ENCODE peak calls at places on chromosomes 11 and 22, in four cellular contexts. B, M, V and C are unnamed samples.

GRCh38 chr11:70191495-70192140 is 11.5 kb upstream of the FADD start:
- DNase-seq in B (no peak), M (no peak), V (peak), C (no peak)

GRCh38 chr11:70551323-70552166 is 153.2 kb downstream of the CTTN start:
- DNase-seq in B (no peak), M (no peak), V (no peak), C (no peak)

GRCh38 chr11:93852242-93852641 is 1.8 kb upstream of the VSTM5 start:
- DNase-seq in B (no peak), M (no peak), V (no peak), C (no peak)

GRCh38 chr11:108223449-108224149 is 732 bp downstream of the ATM start:
- DNase-seq in B (no peak), M (no peak), V (peak), C (peak)

GRCh38 chr11:73156686-73157085 is 14.6 kb upstream of the FCHSD2 start:
- DNase-seq in B (no peak), M (no peak), V (no peak), C (no peak)

GRCh38 chr11:58782066-58782465 is 50.3 kb upstream of the GLYAT start:
- DNase-seq in B (no peak), M (no peak), V (no peak), C (no peak)

GRCh38 chr22:41078975-41079374 is 13.4 kb upstream of the EP300 start:
- DNase-seq in B (no peak), M (no peak), V (no peak), C (no peak)

GRCh38 chr22:48960981-48961655 is 866.6 kb downstream of the BRD1 start:
- DNase-seq in B (no peak), M (no peak), V (no peak), C (no peak)

GRCh38 chr11:103420593-103420992 is 311.4 kb downstream of the DYNC2H1 start:
- DNase-seq in B (no peak), M (no peak), V (peak), C (no peak)

GRCh38 chr11:16015736-16016135 is 340.6 kb downstream of the SOX6 start:
- DNase-seq in B (no peak), M (no peak), V (no peak), C (no peak)

GRCh38 chr22:45424241-45424731 is 10.8 kb downstream of the RIBC2 start:
- DNase-seq in B (no peak), M (no peak), V (no peak), C (no peak)

GRCh38 chr11:38014405-38014804 is 1416.4 kb upstream of the RAG2 start:
- DNase-seq in B (no peak), M (no peak), V (peak), C (no peak)

DNA sequence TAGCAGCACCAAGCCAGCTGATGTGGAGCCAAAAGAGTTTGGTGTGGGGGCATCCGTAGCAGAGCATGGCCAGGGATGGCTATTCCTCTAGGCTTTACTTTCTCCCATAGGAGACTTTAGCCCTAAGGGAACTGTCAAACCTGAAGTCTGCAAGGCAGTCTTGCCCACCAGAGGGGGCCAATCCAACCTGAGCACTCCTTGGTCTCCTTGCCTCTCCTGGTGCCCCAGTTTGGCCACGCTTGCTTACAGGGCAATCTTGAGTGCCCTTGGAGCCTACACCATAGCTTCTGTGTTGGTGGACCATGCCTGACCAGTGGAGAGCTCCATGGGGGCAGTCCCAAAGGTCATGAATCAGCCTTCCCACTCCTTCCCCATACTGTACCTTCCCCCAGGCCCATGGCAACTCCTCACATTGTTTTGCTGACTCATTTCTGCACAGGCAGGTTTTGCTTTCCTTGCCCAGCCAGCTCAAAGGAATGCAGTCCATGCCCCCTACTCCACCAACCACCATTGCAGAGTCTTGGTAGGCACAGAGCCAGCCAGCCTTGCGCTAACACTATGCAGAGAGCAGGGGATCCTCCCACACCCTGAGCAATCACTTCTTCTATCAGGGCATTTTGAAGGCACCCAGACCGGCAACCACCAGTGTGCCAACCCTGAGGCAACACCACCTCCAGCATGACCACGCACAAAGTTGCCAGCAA is 1421.2 kb upstream of the RAG2 start:
- DNase-seq in B (no peak), M (no peak), V (no peak), C (no peak)
- TF ChIP-seq CTCF in B (no peak), M (no peak), V (no peak), C (no peak)

GRCh38 chr11:118892964-118893363 is 9.3 kb downstream of the CXCR5 start:
- DNase-seq in B (no peak), M (no peak), V (no peak), C (no peak)
- H3K4me3 ChIP-seq in B (peak), M (no peak), V (no peak), C (no peak)

GRCh38 chr11:125429174-125429707 is 66.8 kb downstream of the FEZ1 start:
- DNase-seq in B (peak), M (no peak), V (peak), C (peak)
- TF ChIP-seq CTCF in B (no peak), M (peak), V (peak), C (peak)

GRCh38 chr11:578276-579035 is 2.2 kb downstream of the PHRF1 start:
- DNase-seq in B (no peak), M (no peak), V (no peak), C (no peak)
- H3K4me3 ChIP-seq in B (no peak), M (peak), V (peak), C (peak)

DNA sequence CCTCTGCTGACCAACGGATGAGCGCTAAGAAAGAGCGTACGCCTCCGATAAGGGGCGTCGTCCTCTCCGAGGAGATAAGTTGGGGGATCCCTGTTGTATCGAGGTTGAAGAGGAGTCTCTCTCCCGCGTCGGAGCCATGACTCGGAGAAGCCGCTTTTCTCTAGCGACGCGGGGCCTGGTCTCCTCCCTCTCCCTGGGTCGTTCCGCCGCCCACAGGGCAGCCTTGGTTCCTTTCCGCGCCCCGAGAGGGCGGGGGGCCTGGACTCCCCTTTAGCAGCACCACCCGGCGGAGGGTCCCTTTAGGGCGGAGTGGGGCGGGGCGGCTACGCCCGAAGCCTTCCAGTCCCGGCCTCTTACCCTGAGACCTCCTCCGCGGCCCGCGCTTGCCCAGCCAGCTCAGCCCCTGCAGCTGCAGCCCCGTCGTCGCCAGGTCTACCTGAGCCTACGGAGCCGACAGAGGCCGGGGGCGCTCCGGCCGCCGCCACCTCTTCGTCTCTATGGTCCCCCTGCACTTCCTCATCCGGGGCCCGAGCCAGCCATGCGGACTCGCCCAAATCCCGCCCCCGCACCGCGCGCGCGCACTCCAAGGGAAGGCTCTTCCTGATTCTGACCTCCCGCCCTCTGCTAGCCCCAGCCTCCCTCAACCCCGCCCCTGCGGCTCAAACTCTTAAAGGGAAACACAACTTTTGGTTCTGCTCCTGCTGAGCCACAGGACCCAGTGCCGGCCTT is at the start of gene PRR14L:
- DNase-seq in B (peak), M (peak), V (peak), C (peak)
- TF ChIP-seq CTCF in B (no peak), M (no peak), V (no peak), C (no peak)

GRCh38 chr11:45079567-45079942 is 66.9 kb upstream of the PRDM11 start:
- DNase-seq in B (no peak), M (no peak), V (no peak), C (no peak)
- H3K4me3 ChIP-seq in B (peak), M (no peak), V (no peak), C (no peak)

GRCh38 chr22:24327827-24328226 is 57.2 kb downstream of the SPECC1L start:
- DNase-seq in B (no peak), M (no peak), V (no peak), C (no peak)
- TF ChIP-seq CTCF in B (no peak), M (no peak), V (no peak), C (no peak)

GRCh38 chr11:10326080-10326964 is 21.4 kb downstream of the ADM start:
- DNase-seq in B (no peak), M (no peak), V (peak), C (no peak)
- H3K4me3 ChIP-seq in B (no peak), M (no peak), V (no peak), C (no peak)

GRCh38 chr22:42794551-42795510 is 62.2 kb downstream of the ARFGAP3 start:
- DNase-seq in B (no peak), M (no peak), V (no peak), C (no peak)
- TF ChIP-seq CTCF in B (no peak), M (peak), V (peak), C (no peak)